ENCODE peak calls at places on chromosome 6, in nine cellular contexts. H is left ventricle myocardium inferior; P is HFF-Myc; E is EL; Z is RCC 7860; M is stimulated activated effector memory CD8-positive, alpha-beta T cell treated with anti-CD3 and anti-CD28 coated beads, Interleukin-12 subunit alpha, Interleukin-12 subunit beta, amount 100 ng/mL, for 72 hours; O is stimulated activated CD4-positive, alpha-beta T cell treated with anti-CD3 and anti-CD28 coated beads, Interleukin-15, amount 100 ng/mL, for 24 hours; L is Ammon's horn; Y is activated gamma-delta T cell. S is an unnamed sample.
A peak's percentile ranks its signal among the peaks of the same experiment; 100 is the strongest.

GRCh38 chr6:162852810-162853577 is 125.2 kb downstream of the PACRG start:
- DNase-seq in H (no peak), P (no peak), E (no peak), Z (no peak), M (no peak), O (no peak), L (no peak), Y (no peak), S (peak; percentile 38)

GRCh38 chr6:149974825-149975224 is 11.1 kb downstream of the ULBP1 start:
- DNase-seq in H (no peak), P (no peak), E (no peak), Z (no peak), M (no peak), O (no peak), L (no peak), Y (no peak), S (no peak)

GRCh38 chr6:6820688-6821238 is 232.2 kb downstream of the LY86 start:
- DNase-seq in H (no peak), P (no peak), E (no peak), Z (no peak), M (no peak), O (no peak), L (no peak), Y (no peak), S (no peak)

GRCh38 chr6:7414811-7415210 is 25.2 kb downstream of the RIOK1 start:
- DNase-seq in H (no peak), P (no peak), E (peak; percentile 78), Z (no peak), M (no peak), O (no peak), L (no peak), Y (no peak), S (peak; percentile 58)

GRCh38 chr6:66264376-66264775 is 557.4 kb upstream of the EYS start:
- DNase-seq in H (no peak), P (no peak), E (no peak), Z (no peak), M (no peak), O (no peak), L (no peak), Y (no peak), S (no peak)

GRCh38 chr6:40912158-40912946 is 126.7 kb downstream of the UNC5CL start:
- DNase-seq in H (no peak), P (peak; percentile 33), E (no peak), Z (peak; percentile 7), M (no peak), O (peak; percentile 36), L (peak; percentile 49), Y (no peak), S (no peak)

GRCh38 chr6:33851959-33852358 is 48.2 kb upstream of the MLN start:
- DNase-seq in H (no peak), P (no peak), E (peak; percentile 20), Z (no peak), M (no peak), O (no peak), L (no peak), Y (no peak), S (peak; percentile 80)

GRCh38 chr6:34142599-34142998 is 3.3 kb downstream of the GRM4 start:
- DNase-seq in H (no peak), P (no peak), E (no peak), Z (no peak), M (no peak), O (peak; percentile 45), L (no peak), Y (no peak), S (no peak)

GRCh38 chr6:54291738-54292137 is 16.5 kb upstream of the TINAG start:
- DNase-seq in H (no peak), P (peak; percentile 77), E (peak; percentile 68), Z (peak; percentile 77), M (no peak), O (no peak), L (no peak), Y (no peak), S (no peak)

GRCh38 chr6:111739257-111739696 is 133.6 kb upstream of the TRAF3IP2 start:
- DNase-seq in H (no peak), P (no peak), E (no peak), Z (no peak), M (no peak), O (no peak), L (no peak), Y (no peak), S (no peak)

GRCh38 chr6:25311251-25311910 is 32.2 kb downstream of the CARMIL1 start:
- DNase-seq in H (no peak), P (no peak), E (peak; percentile 64), Z (peak; percentile 68), M (no peak), O (no peak), L (no peak), Y (no peak), S (peak; percentile 81)

GRCh38 chr6:20608371-20608770 is 74.1 kb downstream of the CDKAL1 start:
- DNase-seq in H (no peak), P (no peak), E (no peak), Z (no peak), M (no peak), O (no peak), L (no peak), Y (no peak), S (no peak)

GRCh38 chr6:142893088-142893487 is 51.9 kb downstream of the HIVEP2 start:
- DNase-seq in H (no peak), P (no peak), E (peak; percentile 68), Z (peak; percentile 22), M (no peak), O (no peak), L (no peak), Y (no peak), S (no peak)

GRCh38 chr6:16320533-16321340 is 82.3 kb downstream of the GMPR start:
- DNase-seq in H (no peak), P (no peak), E (peak; percentile 31), Z (no peak), M (no peak), O (no peak), L (peak; percentile 40), Y (no peak), S (peak; percentile 90)

GRCh38 chr6:36615018-36615761 is 21.0 kb downstream of the SRSF3 start:
- DNase-seq in H (no peak), P (no peak), E (peak; percentile 70), Z (peak; percentile 28), M (no peak), O (peak; percentile 50), L (peak; percentile 48), Y (no peak), S (peak; percentile 76)

GRCh38 chr6:70717038-70717801 is 49.5 kb downstream of the SMAP1 start:
- DNase-seq in H (no peak), P (no peak), E (no peak), Z (no peak), M (no peak), O (no peak), L (no peak), Y (no peak), S (peak; percentile 13)

GRCh38 chr6:108635505-108636226 is 74.9 kb downstream of the FOXO3 start:
- DNase-seq in H (no peak), P (no peak), E (no peak), Z (no peak), M (no peak), O (peak; percentile 21), L (no peak), Y (no peak), S (no peak)

GRCh38 chr6:37056439-37057127 is 51.1 kb downstream of the FGD2 start:
- DNase-seq in H (no peak), P (no peak), E (peak; percentile 37), Z (no peak), M (no peak), O (no peak), L (no peak), Y (no peak), S (peak; percentile 57)

GRCh38 chr6:16238057-16238657 is at the start of gene GMPR:
- DNase-seq in H (peak; percentile 86), P (no peak), E (peak; percentile 78), Z (no peak), M (peak; percentile 62), O (peak; percentile 87), L (peak; percentile 65), Y (peak; percentile 67), S (peak; percentile 95)

GRCh38 chr6:97053643-97054411 is 129.3 kb downstream of the KLHL32 start:
- DNase-seq in H (no peak), P (no peak), E (no peak), Z (no peak), M (no peak), O (no peak), L (no peak), Y (no peak), S (no peak)

GRCh38 chr6:35470663-35471120 is 2.5 kb downstream of the RPL10A start:
- DNase-seq in H (no peak), P (no peak), E (no peak), Z (no peak), M (no peak), O (peak; percentile 35), L (no peak), Y (no peak), S (peak; percentile 61)

GRCh38 chr6:137808191-137808590 is 58.9 kb upstream of the TNFAIP3 start:
- DNase-seq in H (no peak), P (no peak), E (peak; percentile 89), Z (peak; percentile 70), M (no peak), O (no peak), L (no peak), Y (no peak), S (no peak)

GRCh38 chr6:21780601-21781000 is 187.1 kb downstream of the SOX4 start:
- DNase-seq in H (no peak), P (no peak), E (no peak), Z (no peak), M (no peak), O (no peak), L (no peak), Y (no peak), S (no peak)

GRCh38 chr6:5314191-5314865 is 53.0 kb downstream of the FARS2 start:
- DNase-seq in H (no peak), P (no peak), E (no peak), Z (no peak), M (no peak), O (no peak), L (no peak), Y (no peak), S (no peak)

GRCh38 chr6:781350-781961 is 88.5 kb upstream of the EXOC2 start:
- DNase-seq in H (no peak), P (no peak), E (no peak), Z (no peak), M (no peak), O (no peak), L (no peak), Y (no peak), S (no peak)

GRCh38 chr6:79077680-79078056 is 386 bp downstream of the PHIP start:
- DNase-seq in H (no peak), P (no peak), E (no peak), Z (no peak), M (no peak), O (no peak), L (no peak), Y (no peak), S (peak; percentile 79)

GRCh38 chr6:169240591-169241390 is 12.9 kb downstream of the THBS2 start:
- DNase-seq in H (no peak), P (no peak), E (no peak), Z (no peak), M (no peak), O (no peak), L (no peak), Y (no peak), S (peak; percentile 97)

GRCh38 chr6:21935561-21936028 is 342.0 kb downstream of the SOX4 start:
- DNase-seq in H (no peak), P (no peak), E (peak; percentile 60), Z (peak; percentile 42), M (no peak), O (peak; percentile 32), L (peak; percentile 24), Y (no peak), S (no peak)

GRCh38 chr6:129709451-129709908 is 497 bp downstream of the ARHGAP18 start:
- DNase-seq in H (no peak), P (no peak), E (peak; percentile 67), Z (no peak), M (no peak), O (no peak), L (peak; percentile 54), Y (no peak), S (no peak)

GRCh38 chr6:44778513-44778912 is 391.0 kb downstream of the CDC5L start:
- DNase-seq in H (no peak), P (no peak), E (no peak), Z (no peak), M (no peak), O (no peak), L (no peak), Y (no peak), S (no peak)

GRCh38 chr6:48101277-48101676 is 9.7 kb downstream of the PTCHD4 start:
- DNase-seq in H (no peak), P (no peak), E (peak; percentile 5), Z (peak; percentile 34), M (no peak), O (no peak), L (no peak), Y (no peak), S (peak; percentile 22)

S was measured in osteoblast.